ENCODE peak calls at places on chromosomes 3 and 15, in nine cellular contexts. One of them, this sample, is unnamed.
A peak's percentile ranks its signal among the peaks of the same experiment; 100 is the strongest.

GRCh38 chr3:150253622-150254021 is 154.5 kb upstream of the TSC22D2 start:
- DNase-seq in H4: peak; percentile 58
- DNase-seq in fibroblast of gingiva: peak; percentile 17
- DNase-seq in stimulated activated CD4-positive, alpha-beta T cell treated with anti-CD3 and anti-CD28 coated beads, TNF-alpha, amount 100 ng/mL, for 4 hours: no peak
- DNase-seq in cardiac septum: no peak
- DNase-seq in NCI-H460: no peak
- DNase-seq in hepatocyte: peak; percentile 38
- DNase-seq in stimulated activated CD8-positive, alpha-beta memory T cell treated with anti-CD3 and anti-CD28 coated beads, Interleukin-15, amount 100 ng/mL, for 1 hour: no peak
- DNase-seq in SK-N-MC: no peak
- DNase-seq in this sample: no peak

GRCh38 chr15:70195808-70196304 is 98.1 kb upstream of the TLE3 start:
- DNase-seq in fibroblast of gingiva: peak; percentile 78
- DNase-seq in stimulated activated CD4-positive, alpha-beta T cell treated with anti-CD3 and anti-CD28 coated beads, TNF-alpha, amount 100 ng/mL, for 4 hours: no peak
- DNase-seq in H4: peak; percentile 91
- DNase-seq in hepatocyte: peak; percentile 74
- DNase-seq in NCI-H460: peak; percentile 51
- DNase-seq in cardiac septum: peak; percentile 82
- DNase-seq in SK-N-MC: no peak
- DNase-seq in stimulated activated CD8-positive, alpha-beta memory T cell treated with anti-CD3 and anti-CD28 coated beads, Interleukin-15, amount 100 ng/mL, for 1 hour: no peak
- DNase-seq in this sample: peak; percentile 92

GRCh38 chr3:151293127-151293526 is 14.8 kb upstream of the P2RY14 start:
- DNase-seq in fibroblast of gingiva: no peak
- DNase-seq in cardiac septum: no peak
- DNase-seq in NCI-H460: no peak
- DNase-seq in stimulated activated CD8-positive, alpha-beta memory T cell treated with anti-CD3 and anti-CD28 coated beads, Interleukin-15, amount 100 ng/mL, for 1 hour: no peak
- DNase-seq in SK-N-MC: no peak
- DNase-seq in stimulated activated CD4-positive, alpha-beta T cell treated with anti-CD3 and anti-CD28 coated beads, TNF-alpha, amount 100 ng/mL, for 4 hours: no peak
- DNase-seq in H4: no peak
- DNase-seq in hepatocyte: no peak
- DNase-seq in this sample: no peak

GRCh38 chr3:71057526-71057894 is 526.0 kb downstream of the FOXP1 start:
- DNase-seq in cardiac septum: no peak
- DNase-seq in SK-N-MC: no peak
- DNase-seq in NCI-H460: no peak
- DNase-seq in stimulated activated CD4-positive, alpha-beta T cell treated with anti-CD3 and anti-CD28 coated beads, TNF-alpha, amount 100 ng/mL, for 4 hours: no peak
- DNase-seq in H4: no peak
- DNase-seq in stimulated activated CD8-positive, alpha-beta memory T cell treated with anti-CD3 and anti-CD28 coated beads, Interleukin-15, amount 100 ng/mL, for 1 hour: no peak
- DNase-seq in fibroblast of gingiva: no peak
- DNase-seq in hepatocyte: no peak
- DNase-seq in this sample: peak; percentile 50

GRCh38 chr3:100463002-100463401 is 29.4 kb upstream of the TMEM45A start:
- DNase-seq in SK-N-MC: peak; percentile 34
- DNase-seq in cardiac septum: no peak
- DNase-seq in NCI-H460: peak; percentile 51
- DNase-seq in H4: peak; percentile 65
- DNase-seq in stimulated activated CD4-positive, alpha-beta T cell treated with anti-CD3 and anti-CD28 coated beads, TNF-alpha, amount 100 ng/mL, for 4 hours: no peak
- DNase-seq in fibroblast of gingiva: peak; percentile 67
- DNase-seq in stimulated activated CD8-positive, alpha-beta memory T cell treated with anti-CD3 and anti-CD28 coated beads, Interleukin-15, amount 100 ng/mL, for 1 hour: no peak
- DNase-seq in hepatocyte: peak; percentile 79
- DNase-seq in this sample: peak; percentile 78

GRCh38 chr3:51717947-51718346 is 11.1 kb downstream of the GRM2 start:
- DNase-seq in SK-N-MC: no peak
- DNase-seq in cardiac septum: no peak
- DNase-seq in H4: no peak
- DNase-seq in stimulated activated CD8-positive, alpha-beta memory T cell treated with anti-CD3 and anti-CD28 coated beads, Interleukin-15, amount 100 ng/mL, for 1 hour: no peak
- DNase-seq in fibroblast of gingiva: no peak
- DNase-seq in stimulated activated CD4-positive, alpha-beta T cell treated with anti-CD3 and anti-CD28 coated beads, TNF-alpha, amount 100 ng/mL, for 4 hours: no peak
- DNase-seq in hepatocyte: peak; percentile 2
- DNase-seq in NCI-H460: no peak
- DNase-seq in this sample: no peak

GRCh38 chr15:53197426-53197839 is 407.3 kb upstream of the ONECUT1 start:
- DNase-seq in cardiac septum: no peak
- DNase-seq in hepatocyte: peak; percentile 83
- DNase-seq in SK-N-MC: peak; percentile 2
- DNase-seq in H4: peak; percentile 67
- DNase-seq in NCI-H460: peak; percentile 59
- DNase-seq in stimulated activated CD8-positive, alpha-beta memory T cell treated with anti-CD3 and anti-CD28 coated beads, Interleukin-15, amount 100 ng/mL, for 1 hour: no peak
- DNase-seq in fibroblast of gingiva: no peak
- DNase-seq in stimulated activated CD4-positive, alpha-beta T cell treated with anti-CD3 and anti-CD28 coated beads, TNF-alpha, amount 100 ng/mL, for 4 hours: no peak
- DNase-seq in this sample: peak; percentile 2

GRCh38 chr3:136545664-136546266 is 206.4 kb downstream of the STAG1 start:
- DNase-seq in cardiac septum: no peak
- DNase-seq in hepatocyte: peak; percentile 6
- DNase-seq in fibroblast of gingiva: peak; percentile 12
- DNase-seq in stimulated activated CD8-positive, alpha-beta memory T cell treated with anti-CD3 and anti-CD28 coated beads, Interleukin-15, amount 100 ng/mL, for 1 hour: no peak
- DNase-seq in H4: no peak
- DNase-seq in NCI-H460: no peak
- DNase-seq in SK-N-MC: no peak
- DNase-seq in stimulated activated CD4-positive, alpha-beta T cell treated with anti-CD3 and anti-CD28 coated beads, TNF-alpha, amount 100 ng/mL, for 4 hours: no peak
- DNase-seq in this sample: peak; percentile 51

GRCh38 chr3:47643092-47643491 is 64.4 kb upstream of the CSPG5 start:
- DNase-seq in cardiac septum: no peak
- DNase-seq in NCI-H460: no peak
- DNase-seq in stimulated activated CD8-positive, alpha-beta memory T cell treated with anti-CD3 and anti-CD28 coated beads, Interleukin-15, amount 100 ng/mL, for 1 hour: no peak
- DNase-seq in H4: no peak
- DNase-seq in SK-N-MC: no peak
- DNase-seq in hepatocyte: no peak
- DNase-seq in stimulated activated CD4-positive, alpha-beta T cell treated with anti-CD3 and anti-CD28 coated beads, TNF-alpha, amount 100 ng/mL, for 4 hours: no peak
- DNase-seq in fibroblast of gingiva: no peak
- DNase-seq in this sample: no peak

GRCh38 chr3:183210862-183211341 is 42.2 kb upstream of the B3GNT5 start:
- DNase-seq in stimulated activated CD4-positive, alpha-beta T cell treated with anti-CD3 and anti-CD28 coated beads, TNF-alpha, amount 100 ng/mL, for 4 hours: peak; percentile 41
- DNase-seq in H4: no peak
- DNase-seq in NCI-H460: no peak
- DNase-seq in SK-N-MC: no peak
- DNase-seq in hepatocyte: no peak
- DNase-seq in stimulated activated CD8-positive, alpha-beta memory T cell treated with anti-CD3 and anti-CD28 coated beads, Interleukin-15, amount 100 ng/mL, for 1 hour: no peak
- DNase-seq in cardiac septum: peak; percentile 82
- DNase-seq in fibroblast of gingiva: no peak
- DNase-seq in this sample: no peak

GRCh38 chr3:99929409-99930139 is 111.9 kb downstream of the CMSS1 start:
- DNase-seq in H4: peak; percentile 10
- DNase-seq in stimulated activated CD4-positive, alpha-beta T cell treated with anti-CD3 and anti-CD28 coated beads, TNF-alpha, amount 100 ng/mL, for 4 hours: no peak
- DNase-seq in NCI-H460: no peak
- DNase-seq in cardiac septum: no peak
- DNase-seq in SK-N-MC: no peak
- DNase-seq in stimulated activated CD8-positive, alpha-beta memory T cell treated with anti-CD3 and anti-CD28 coated beads, Interleukin-15, amount 100 ng/mL, for 1 hour: no peak
- DNase-seq in hepatocyte: peak; percentile 35
- DNase-seq in fibroblast of gingiva: no peak
- DNase-seq in this sample: peak; percentile 59

GRCh38 chr3:103918336-103918735 is 1448.4 kb upstream of the ALCAM start:
- DNase-seq in fibroblast of gingiva: no peak
- DNase-seq in NCI-H460: no peak
- DNase-seq in H4: no peak
- DNase-seq in stimulated activated CD8-positive, alpha-beta memory T cell treated with anti-CD3 and anti-CD28 coated beads, Interleukin-15, amount 100 ng/mL, for 1 hour: no peak
- DNase-seq in cardiac septum: no peak
- DNase-seq in hepatocyte: no peak
- DNase-seq in stimulated activated CD4-positive, alpha-beta T cell treated with anti-CD3 and anti-CD28 coated beads, TNF-alpha, amount 100 ng/mL, for 4 hours: no peak
- DNase-seq in SK-N-MC: peak; percentile 16
- DNase-seq in this sample: no peak

GRCh38 chr3:126431103-126431534 is 36.4 kb downstream of the CFAP100 start:
- DNase-seq in SK-N-MC: no peak
- DNase-seq in stimulated activated CD8-positive, alpha-beta memory T cell treated with anti-CD3 and anti-CD28 coated beads, Interleukin-15, amount 100 ng/mL, for 1 hour: no peak
- DNase-seq in stimulated activated CD4-positive, alpha-beta T cell treated with anti-CD3 and anti-CD28 coated beads, TNF-alpha, amount 100 ng/mL, for 4 hours: no peak
- DNase-seq in cardiac septum: no peak
- DNase-seq in NCI-H460: no peak
- DNase-seq in hepatocyte: no peak
- DNase-seq in H4: no peak
- DNase-seq in fibroblast of gingiva: no peak
- DNase-seq in this sample: no peak